ENCODE peak calls at places on chromosomes 6 and 20, in nine cellular contexts. One of them, this sample, is unnamed.

GRCh38 chr6:1311400-1312192 is at the start of gene FOXQ1:
- DNase-seq in omental fat pad: no peak
- DNase-seq in WTC11: peak
- DNase-seq in spleen: peak
- DNase-seq in endodermal cell: peak
- DNase-seq in glutamatergic neuron: peak
- DNase-seq in heart right ventricle: no peak
- DNase-seq in Calu3: peak
- DNase-seq in astrocyte of the spinal cord: peak
- DNase-seq in this sample: peak

GRCh38 chr6:163529605-163530004 is 115.1 kb downstream of the QKI start:
- DNase-seq in omental fat pad: no peak
- DNase-seq in WTC11: no peak
- DNase-seq in spleen: no peak
- DNase-seq in endodermal cell: no peak
- DNase-seq in glutamatergic neuron: no peak
- DNase-seq in heart right ventricle: no peak
- DNase-seq in Calu3: no peak
- DNase-seq in astrocyte of the spinal cord: peak
- DNase-seq in this sample: no peak

GRCh38 chr20:13771853-13772453 is 12.8 kb downstream of the ESF1 start:
- DNase-seq in omental fat pad: no peak
- DNase-seq in WTC11: no peak
- DNase-seq in spleen: no peak
- DNase-seq in endodermal cell: no peak
- DNase-seq in glutamatergic neuron: no peak
- DNase-seq in heart right ventricle: no peak
- DNase-seq in Calu3: no peak
- DNase-seq in astrocyte of the spinal cord: peak
- DNase-seq in this sample: no peak

GRCh38 chr20:63658749-63659187 is 656 bp downstream of the RTEL1 start:
- DNase-seq in omental fat pad: no peak
- DNase-seq in WTC11: no peak
- DNase-seq in spleen: peak
- DNase-seq in endodermal cell: no peak
- DNase-seq in glutamatergic neuron: no peak
- DNase-seq in heart right ventricle: no peak
- DNase-seq in Calu3: no peak
- DNase-seq in astrocyte of the spinal cord: no peak
- DNase-seq in this sample: no peak

GRCh38 chr20:51811040-51811351 is 8.7 kb upstream of the SALL4 start:
- DNase-seq in omental fat pad: no peak
- DNase-seq in WTC11: no peak
- DNase-seq in spleen: no peak
- DNase-seq in endodermal cell: no peak
- DNase-seq in glutamatergic neuron: no peak
- DNase-seq in heart right ventricle: no peak
- DNase-seq in Calu3: no peak
- DNase-seq in astrocyte of the spinal cord: no peak
- DNase-seq in this sample: no peak

GRCh38 chr20:56451056-56451765 is 17.2 kb upstream of the RTF2 start:
- DNase-seq in omental fat pad: no peak
- DNase-seq in WTC11: no peak
- DNase-seq in spleen: no peak
- DNase-seq in endodermal cell: no peak
- DNase-seq in glutamatergic neuron: no peak
- DNase-seq in heart right ventricle: no peak
- DNase-seq in Calu3: no peak
- DNase-seq in astrocyte of the spinal cord: no peak
- DNase-seq in this sample: no peak

GRCh38 chr6:153538491-153538890 is 407.4 kb upstream of the RGS17 start:
- DNase-seq in omental fat pad: no peak
- DNase-seq in WTC11: no peak
- DNase-seq in spleen: no peak
- DNase-seq in endodermal cell: no peak
- DNase-seq in glutamatergic neuron: no peak
- DNase-seq in heart right ventricle: no peak
- DNase-seq in Calu3: no peak
- DNase-seq in astrocyte of the spinal cord: no peak
- DNase-seq in this sample: no peak

GRCh38 chr6:112282217-112282616 is 27.9 kb upstream of the LAMA4 start:
- DNase-seq in omental fat pad: no peak
- DNase-seq in WTC11: peak
- DNase-seq in spleen: no peak
- DNase-seq in endodermal cell: peak
- DNase-seq in glutamatergic neuron: peak
- DNase-seq in heart right ventricle: peak
- DNase-seq in Calu3: peak
- DNase-seq in astrocyte of the spinal cord: peak
- DNase-seq in this sample: no peak

GRCh38 chr20:32149566-32150170 is 40.2 kb downstream of the TM9SF4 start:
- DNase-seq in omental fat pad: no peak
- DNase-seq in WTC11: no peak
- DNase-seq in spleen: peak
- DNase-seq in endodermal cell: no peak
- DNase-seq in glutamatergic neuron: peak
- DNase-seq in heart right ventricle: no peak
- DNase-seq in Calu3: no peak
- DNase-seq in astrocyte of the spinal cord: no peak
- DNase-seq in this sample: no peak

GRCh38 chr6:126701799-126702198 is 361.9 kb downstream of the CENPW start:
- DNase-seq in omental fat pad: no peak
- DNase-seq in WTC11: no peak
- DNase-seq in spleen: no peak
- DNase-seq in endodermal cell: no peak
- DNase-seq in glutamatergic neuron: no peak
- DNase-seq in heart right ventricle: no peak
- DNase-seq in Calu3: no peak
- DNase-seq in astrocyte of the spinal cord: peak
- DNase-seq in this sample: no peak

GRCh38 chr20:41587956-41588355 is 30.2 kb downstream of the CHD6 start:
- DNase-seq in omental fat pad: no peak
- DNase-seq in WTC11: no peak
- DNase-seq in spleen: no peak
- DNase-seq in endodermal cell: no peak
- DNase-seq in glutamatergic neuron: no peak
- DNase-seq in heart right ventricle: no peak
- DNase-seq in Calu3: no peak
- DNase-seq in astrocyte of the spinal cord: peak
- DNase-seq in this sample: no peak

GRCh38 chr6:116362287-116362686 is 8.5 kb upstream of the DSE start:
- DNase-seq in omental fat pad: no peak
- DNase-seq in WTC11: no peak
- DNase-seq in spleen: no peak
- DNase-seq in endodermal cell: no peak
- DNase-seq in glutamatergic neuron: no peak
- DNase-seq in heart right ventricle: no peak
- DNase-seq in Calu3: no peak
- DNase-seq in astrocyte of the spinal cord: no peak
- DNase-seq in this sample: no peak

GRCh38 chr6:79943133-79943532 is 4.2 kb downstream of the ELOVL4 start:
- DNase-seq in omental fat pad: no peak
- DNase-seq in WTC11: no peak
- DNase-seq in spleen: no peak
- DNase-seq in endodermal cell: peak
- DNase-seq in glutamatergic neuron: no peak
- DNase-seq in heart right ventricle: no peak
- DNase-seq in Calu3: no peak
- DNase-seq in astrocyte of the spinal cord: no peak
- DNase-seq in this sample: no peak

GRCh38 chr6:2296781-2297180 is 51.4 kb upstream of the GMDS start:
- DNase-seq in omental fat pad: no peak
- DNase-seq in WTC11: peak
- DNase-seq in spleen: no peak
- DNase-seq in endodermal cell: peak
- DNase-seq in glutamatergic neuron: no peak
- DNase-seq in heart right ventricle: no peak
- DNase-seq in Calu3: no peak
- DNase-seq in astrocyte of the spinal cord: no peak
- DNase-seq in this sample: no peak

DNA sequence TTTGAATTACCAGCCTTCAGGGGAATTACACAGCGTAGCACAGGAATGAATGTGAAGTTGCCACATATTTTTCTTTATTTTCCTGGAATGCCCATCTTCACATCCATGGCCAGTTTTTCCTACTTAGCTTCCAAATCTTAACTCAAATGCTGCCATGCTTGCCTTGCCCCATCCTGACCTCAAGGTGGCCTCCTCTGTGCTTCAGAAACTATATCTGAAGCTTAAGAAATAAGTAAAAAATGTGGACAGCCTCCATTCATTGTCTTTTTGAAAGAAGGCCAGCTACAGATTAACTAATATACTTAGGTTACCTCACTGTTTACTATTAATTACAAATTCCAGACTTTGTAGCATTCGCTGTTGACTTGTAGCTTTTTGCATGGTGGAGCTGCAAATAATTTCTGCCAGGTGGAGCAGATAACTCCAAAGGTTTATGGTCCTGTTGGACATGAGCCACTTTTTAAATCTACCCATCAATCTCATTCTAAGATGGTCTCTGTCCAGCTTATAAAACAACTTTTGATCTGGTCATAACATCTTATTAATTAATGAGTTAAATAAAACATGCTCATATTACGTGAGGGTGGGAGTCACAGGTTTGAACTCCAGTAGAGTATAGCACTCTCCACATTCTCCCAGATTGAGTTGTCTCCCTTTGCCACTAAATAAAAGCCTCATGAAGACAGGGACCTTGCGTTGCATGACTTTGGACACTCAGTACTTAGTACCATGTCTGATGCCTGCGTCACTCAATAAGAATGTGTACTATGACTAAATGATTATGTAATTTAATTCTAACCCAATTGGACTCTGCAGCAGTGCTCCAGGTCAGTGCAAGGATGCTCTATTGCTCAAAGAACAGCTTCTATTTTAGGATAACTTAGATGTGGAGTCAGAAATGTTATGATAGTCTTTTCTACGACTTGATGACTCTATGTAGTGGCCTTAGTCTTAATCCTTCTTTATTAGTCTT is 678.6 kb upstream of the CITED2 start:
- DNase-seq in omental fat pad: no peak
- DNase-seq in WTC11: peak
- DNase-seq in spleen: no peak
- DNase-seq in endodermal cell: peak
- DNase-seq in glutamatergic neuron: no peak
- DNase-seq in heart right ventricle: no peak
- DNase-seq in Calu3: no peak
- DNase-seq in astrocyte of the spinal cord: peak
- DNase-seq in this sample: no peak
- TF ChIP-seq CTCF in omental fat pad: no peak
- TF ChIP-seq CTCF in WTC11: peak
- TF ChIP-seq CTCF in spleen: peak
- TF ChIP-seq CTCF in endodermal cell: peak
- TF ChIP-seq CTCF in glutamatergic neuron: peak
- TF ChIP-seq CTCF in heart right ventricle: peak
- TF ChIP-seq CTCF in Calu3: no peak
- TF ChIP-seq CTCF in astrocyte of the spinal cord: peak
- TF ChIP-seq CTCF in this sample: peak

DNA sequence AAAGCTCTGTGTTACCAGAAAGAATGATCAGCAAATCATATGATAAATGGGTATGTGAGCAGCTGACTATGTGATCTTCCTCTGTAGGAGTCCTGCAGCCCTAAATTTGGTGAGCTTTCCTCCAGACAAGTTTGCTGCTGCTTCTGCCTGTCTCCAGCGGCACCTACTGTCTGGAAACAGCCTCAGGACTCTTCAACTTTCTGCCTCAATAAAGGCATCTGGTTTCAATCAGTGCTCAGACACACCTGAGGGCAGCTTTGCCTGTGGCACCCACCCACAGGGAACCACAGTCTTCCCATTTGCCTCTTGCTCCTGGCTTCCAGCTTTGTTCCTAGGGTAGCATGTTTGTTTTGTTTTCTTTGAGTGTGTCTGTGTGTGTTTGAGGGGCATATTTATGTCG is 727.9 kb upstream of the MAN1A1 start:
- DNase-seq in omental fat pad: no peak
- DNase-seq in WTC11: peak
- DNase-seq in spleen: no peak
- DNase-seq in endodermal cell: peak
- DNase-seq in glutamatergic neuron: no peak
- DNase-seq in heart right ventricle: no peak
- DNase-seq in Calu3: peak
- DNase-seq in astrocyte of the spinal cord: peak
- DNase-seq in this sample: no peak
- TF ChIP-seq CTCF in omental fat pad: no peak
- TF ChIP-seq CTCF in WTC11: no peak
- TF ChIP-seq CTCF in spleen: no peak
- TF ChIP-seq CTCF in endodermal cell: peak
- TF ChIP-seq CTCF in glutamatergic neuron: no peak
- TF ChIP-seq CTCF in heart right ventricle: no peak
- TF ChIP-seq CTCF in Calu3: no peak
- TF ChIP-seq CTCF in astrocyte of the spinal cord: peak
- TF ChIP-seq CTCF in this sample: peak

DNA sequence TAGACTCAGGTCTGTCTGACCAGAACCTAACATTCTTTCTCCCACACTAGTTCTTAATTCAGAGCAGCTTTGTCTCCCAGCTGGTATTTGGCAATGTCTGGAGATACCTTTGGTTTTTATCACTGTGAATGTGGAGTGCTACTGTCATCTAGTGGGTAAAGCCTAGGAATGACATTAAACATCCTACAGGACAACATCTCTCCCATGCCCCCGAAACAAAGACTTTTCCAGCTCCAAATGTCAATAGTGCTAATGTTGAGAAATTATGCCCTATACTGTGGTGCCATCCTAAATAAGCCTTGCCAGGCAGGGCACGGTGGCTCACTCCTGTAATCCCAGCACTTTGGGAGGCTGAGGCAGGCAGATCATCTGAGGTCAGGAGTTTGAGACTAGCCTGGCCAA is 4.2 kb upstream of the TTPAL start:
- DNase-seq in omental fat pad: no peak
- DNase-seq in WTC11: no peak
- DNase-seq in spleen: no peak
- DNase-seq in endodermal cell: no peak
- DNase-seq in glutamatergic neuron: no peak
- DNase-seq in heart right ventricle: no peak
- DNase-seq in Calu3: peak
- DNase-seq in astrocyte of the spinal cord: peak
- DNase-seq in this sample: no peak
- TF ChIP-seq CTCF in omental fat pad: no peak
- TF ChIP-seq CTCF in WTC11: no peak
- TF ChIP-seq CTCF in spleen: no peak
- TF ChIP-seq CTCF in endodermal cell: peak
- TF ChIP-seq CTCF in glutamatergic neuron: no peak
- TF ChIP-seq CTCF in heart right ventricle: peak
- TF ChIP-seq CTCF in Calu3: peak
- TF ChIP-seq CTCF in astrocyte of the spinal cord: peak
- TF ChIP-seq CTCF in this sample: peak

DNA sequence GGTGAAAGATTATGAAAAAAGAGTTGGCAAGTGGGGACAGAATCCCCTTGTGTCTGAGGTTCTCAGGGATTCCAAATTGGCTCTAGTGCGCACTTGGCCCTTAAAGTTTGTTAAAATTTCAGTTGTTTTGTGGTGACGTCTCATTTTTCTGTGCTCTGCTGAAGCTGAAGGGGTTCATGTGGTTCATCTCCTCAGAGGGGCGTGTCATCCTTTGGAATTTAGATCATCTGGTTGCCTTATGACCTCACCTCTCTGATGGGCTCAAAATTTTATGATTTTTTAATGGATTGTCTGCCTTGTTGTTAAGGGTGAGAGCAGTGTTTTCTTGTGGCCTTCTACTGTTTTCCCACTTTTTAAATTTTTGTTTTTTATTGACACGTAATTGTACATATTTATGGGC is 20.3 kb downstream of the CYB5R4 start:
- DNase-seq in omental fat pad: no peak
- DNase-seq in WTC11: no peak
- DNase-seq in spleen: no peak
- DNase-seq in endodermal cell: no peak
- DNase-seq in glutamatergic neuron: no peak
- DNase-seq in heart right ventricle: no peak
- DNase-seq in Calu3: no peak
- DNase-seq in astrocyte of the spinal cord: no peak
- DNase-seq in this sample: no peak
- TF ChIP-seq CTCF in omental fat pad: no peak
- TF ChIP-seq CTCF in WTC11: no peak
- TF ChIP-seq CTCF in spleen: no peak
- TF ChIP-seq CTCF in endodermal cell: no peak
- TF ChIP-seq CTCF in glutamatergic neuron: no peak
- TF ChIP-seq CTCF in heart right ventricle: no peak
- TF ChIP-seq CTCF in Calu3: no peak
- TF ChIP-seq CTCF in astrocyte of the spinal cord: no peak
- TF ChIP-seq CTCF in this sample: no peak

This sample was measured in progenitor cell of endocrine pancreas.